ENCODE peak calls at places on chromosome 15, in five cellular contexts. Q is activated T-cell treated with anti-CD3 and anti-CD28 coated beads, Interleukin-2, amount 50 U/mL, for 1 hour; C is AG09309; H is stimulated activated CD4-positive, alpha-beta T cell treated with anti-CD3 and anti-CD28 coated beads, Interleukin-15, amount 100 ng/mL, for 1 hour; U is progenitor cell of endocrine pancreas. Z is an unnamed sample.

GRCh38 chr15:70605606-70606410 is 157.6 kb downstream of the UACA start:
- DNase-seq in Q (no peak), H (no peak), C (no peak), U (no peak), Z (no peak)

GRCh38 chr15:51830279-51830806 is 890 bp downstream of the TMOD3 start:
- DNase-seq in Q (no peak), U (no peak), C (no peak), H (no peak), Z (no peak)

GRCh38 chr15:77597804-77598453 is 34.8 kb downstream of the LINGO1 start:
- DNase-seq in H (no peak), Q (no peak), C (no peak), U (no peak), Z (no peak)

GRCh38 chr15:31345606-31346366 is 19.2 kb downstream of the KLF13 start:
- DNase-seq in C (no peak), U (no peak), H (no peak), Q (peak; percentile 21), Z (no peak)

GRCh38 chr15:85024509-85025336 is 43.1 kb downstream of the PDE8A start:
- DNase-seq in H (no peak), C (no peak), Q (no peak), U (no peak), Z (no peak)

GRCh38 chr15:90035095-90035834 is 34.1 kb downstream of the ZNF710 start:
- DNase-seq in U (no peak), C (no peak), H (no peak), Q (no peak), Z (no peak)

GRCh38 chr15:45573961-45574629 is 13.1 kb upstream of the BLOC1S6 start:
- DNase-seq in H (no peak), Q (peak; percentile 25), U (peak; percentile 69), C (no peak), Z (peak; percentile 84)

GRCh38 chr15:49282366-49282765 is 112.3 kb downstream of the GALK2 start:
- DNase-seq in H (no peak), C (peak; percentile 90), U (no peak), Q (no peak), Z (no peak)

GRCh38 chr15:69576035-69576526 is 123.5 kb downstream of the RPLP1 start:
- DNase-seq in H (peak; percentile 60), C (no peak), U (no peak), Q (peak; percentile 76), Z (peak; percentile 38)

GRCh38 chr15:99437315-99438221 is 128.2 kb upstream of the MEF2A start:
- DNase-seq in H (no peak), C (no peak), Q (peak; percentile 14), U (peak; percentile 6), Z (no peak)

GRCh38 chr15:76150508-76150907 is 90.7 kb downstream of the TMEM266 start:
- DNase-seq in Q (no peak), H (no peak), U (no peak), C (no peak), Z (no peak)

GRCh38 chr15:31511707-31512310 is 185.2 kb downstream of the KLF13 start:
- DNase-seq in H (no peak), C (no peak), Q (no peak), U (no peak), Z (no peak)

GRCh38 chr15:71116366-71116765 is 1.1 kb downstream of the THSD4 start:
- DNase-seq in C (no peak), Q (no peak), H (no peak), U (no peak), Z (no peak)

GRCh38 chr15:48380183-48380582 is 49.0 kb downstream of the DUT start:
- DNase-seq in C (no peak), U (no peak), H (no peak), Q (no peak), Z (no peak)

GRCh38 chr15:90412356-90413194 is 24.5 kb downstream of the IQGAP1 start:
- DNase-seq in C (peak; percentile 18), Q (no peak), U (no peak), H (no peak), Z (no peak)

GRCh38 chr15:101017041-101017754 is 98.0 kb downstream of the LRRK1 start:
- DNase-seq in C (no peak), H (no peak), U (no peak), Q (no peak), Z (no peak)

GRCh38 chr15:85973584-85974347 is 105.9 kb upstream of the AGBL1 start:
- DNase-seq in U (no peak), H (no peak), Q (no peak), C (no peak), Z (peak; percentile 58)

GRCh38 chr15:57772223-57772957 is 65.9 kb downstream of the POLR2M start:
- DNase-seq in C (no peak), Q (no peak), H (no peak), U (no peak), Z (no peak)

GRCh38 chr15:75731248-75732100 is 18.8 kb upstream of the CSPG4 start:
- DNase-seq in C (no peak), H (no peak), U (no peak), Q (no peak), Z (no peak)

GRCh38 chr15:29849716-29850115 is 27.4 kb upstream of the TJP1 start:
- DNase-seq in Q (no peak), U (no peak), H (no peak), C (no peak), Z (no peak)

GRCh38 chr15:39400821-39401550 is 179.9 kb upstream of the THBS1 start:
- DNase-seq in U (no peak), H (no peak), C (no peak), Q (no peak), Z (no peak)

GRCh38 chr15:39746714-39747276 is 35.8 kb downstream of the FSIP1 start:
- DNase-seq in C (no peak), Q (no peak), U (no peak), H (no peak), Z (no peak)

GRCh38 chr15:20367093-20367492 is 174.5 kb downstream of the GOLGA6L6 start:
- DNase-seq in H (no peak), C (no peak), U (no peak), Q (no peak), Z (no peak)

GRCh38 chr15:66072616-66073361 is 180.8 kb downstream of the MEGF11 start:
- DNase-seq in U (no peak), C (no peak), Q (no peak), H (no peak), Z (no peak)

GRCh38 chr15:57827021-57827420 is 120.5 kb downstream of the POLR2M start:
- DNase-seq in U (no peak), Q (no peak), H (no peak), C (no peak), Z (no peak)

GRCh38 chr15:48855501-48856440 is 22.2 kb upstream of the EID1 start:
- DNase-seq in Q (no peak), C (peak; percentile 31), U (no peak), H (no peak), Z (peak; percentile 5)

Z was measured in nephron progenitor cell.